ENCODE peak calls at places on chromosomes 4 and X, in ten cellular contexts. Y is fibroblast of pulmonary artery, A is Calu3, F is A549, C is lower lobe of right lung, E is foreskin fibroblast, K is HL-60, M is WERI-Rb-1, Q is dorsolateral prefrontal cortex, S is GM12865. L is an unnamed sample.

GRCh38 chr4:116899536-116899935 is 185.8 kb downstream of the TRAM1L1 start:
- DNase-seq in E (no peak), M (no peak), A (no peak), S (no peak), Q (no peak), K (no peak), C (no peak), Y (no peak), F (no peak), L (no peak)

GRCh38 chr4:184313710-184314659 is 96.3 kb upstream of the ENPP6 start:
- DNase-seq in Q (no peak), F (no peak), K (peak), S (peak), M (no peak), E (no peak), A (no peak), Y (no peak), C (peak), L (no peak)

GRCh38 chrX:77276742-77277141 is 170.4 kb upstream of the FGF16 start:
- DNase-seq in S (peak), Y (no peak), E (no peak), F (no peak), K (no peak), A (no peak), Q (no peak), C (no peak), M (no peak), L (no peak)

GRCh38 chrX:10549280-10549679 is 71.1 kb downstream of the MID1 start:
- DNase-seq in Y (no peak), M (no peak), A (no peak), K (no peak), F (no peak), C (no peak), Q (no peak), E (peak), S (no peak), L (no peak)

GRCh38 chr4:56909083-56909981 is 1.6 kb downstream of the REST start:
- DNase-seq in F (peak), S (peak), K (peak), M (peak), Y (peak), Q (peak), E (peak), A (peak), C (peak), L (no peak)

GRCh38 chr4:185464887-185465286 is 6.6 kb downstream of the CCDC110 start:
- DNase-seq in E (no peak), F (no peak), A (no peak), K (no peak), M (no peak), S (no peak), C (no peak), Q (no peak), Y (no peak), L (no peak)

GRCh38 chrX:120358687-120359086 is 3.2 kb upstream of the ATP1B4 start:
- DNase-seq in K (no peak), A (no peak), Q (no peak), E (peak), F (no peak), C (no peak), M (no peak), S (no peak), Y (no peak), L (no peak)

GRCh38 chrX:135981662-135982061 is 3.6 kb upstream of the SLC9A6 start:
- DNase-seq in C (no peak), F (no peak), A (no peak), Q (no peak), K (no peak), Y (peak), M (no peak), S (no peak), E (no peak), L (no peak)

GRCh38 chr4:51895816-51896408 is 53.0 kb downstream of the DCUN1D4 start:
- DNase-seq in C (no peak), S (peak), A (peak), Q (peak), M (peak), F (peak), E (peak), Y (peak), K (peak), L (peak)

GRCh38 chrX:40207626-40208025 is 109.9 kb upstream of the BCOR start:
- DNase-seq in Q (no peak), K (peak), E (peak), A (no peak), F (no peak), S (peak), C (no peak), M (no peak), Y (peak), L (no peak)

GRCh38 chr4:105895324-105895608 is at the start of gene NPNT:
- DNase-seq in F (no peak), M (no peak), A (peak), E (no peak), C (no peak), S (peak), Y (no peak), K (no peak), Q (no peak), L (peak)

GRCh38 chrX:17376381-17377046 is 1.5 kb downstream of the NHS start:
- DNase-seq in F (peak), S (no peak), A (peak), E (peak), Q (no peak), Y (no peak), K (no peak), M (no peak), C (no peak), L (no peak)

GRCh38 chr4:183821090-183821853 is 83.8 kb upstream of the STOX2 start:
- DNase-seq in F (no peak), K (no peak), Y (no peak), M (no peak), S (no peak), Q (no peak), E (no peak), C (no peak), A (no peak), L (no peak)

GRCh38 chrX:108399427-108400165 is 38.6 kb downstream of the COL4A6 start:
- DNase-seq in C (no peak), Q (no peak), Y (peak), K (no peak), A (no peak), M (no peak), E (peak), S (no peak), F (no peak), L (no peak)

GRCh38 chrX:727738-728621 is 97.4 kb downstream of the SHOX start:
- DNase-seq in S (no peak), E (no peak), C (no peak), Y (no peak), A (peak), F (peak), K (peak), M (no peak), Q (no peak), L (no peak)

GRCh38 chr4:140138428-140138827 is 15.6 kb downstream of the MAML3 start:
- DNase-seq in Q (no peak), C (no peak), F (no peak), S (no peak), Y (no peak), A (no peak), E (no peak), M (no peak), K (no peak), L (no peak)

GRCh38 chr4:133997440-133997839 is 204.1 kb downstream of the PABPC4L start:
- DNase-seq in S (no peak), F (no peak), M (no peak), C (no peak), Y (peak), Q (no peak), A (no peak), E (peak), K (no peak), L (no peak)

GRCh38 chr4:37490391-37491347 is 195.5 kb downstream of the RELL1 start:
- DNase-seq in M (no peak), K (no peak), E (no peak), C (no peak), A (peak), Q (no peak), F (no peak), S (no peak), Y (no peak), L (no peak)

GRCh38 chrX:56813318-56813837 is 84.3 kb downstream of the NBDY start:
- DNase-seq in E (peak), Y (peak), S (peak), K (peak), A (no peak), C (no peak), Q (no peak), F (no peak), M (no peak), L (no peak)

GRCh38 chrX:50081282-50081955 is 119.4 kb downstream of the AKAP4 start:
- DNase-seq in A (peak), Y (peak), F (no peak), M (peak), K (peak), C (peak), S (peak), E (peak), Q (peak), L (no peak)

GRCh38 chr4:1401409-1402020 is 4.7 kb downstream of the NKX1-1 start:
- DNase-seq in E (no peak), F (no peak), M (peak), A (no peak), K (no peak), S (no peak), C (peak), Q (no peak), Y (no peak), L (no peak)

GRCh38 chr4:4854649-4855292 is 4.7 kb upstream of the MSX1 start:
- DNase-seq in S (no peak), Q (no peak), F (no peak), M (no peak), E (no peak), Y (no peak), K (no peak), A (no peak), C (no peak), L (no peak)

GRCh38 chrX:8607326-8607725 is 124.6 kb downstream of the ANOS1 start:
- DNase-seq in Y (peak), K (no peak), A (no peak), E (peak), F (no peak), Q (no peak), C (no peak), S (no peak), M (no peak), L (no peak)

GRCh38 chr4:108651068-108651794 is 832 bp downstream of the OSTC start:
- DNase-seq in C (no peak), M (no peak), Y (peak), F (peak), A (no peak), K (peak), S (peak), Q (no peak), E (peak), L (no peak)

GRCh38 chr4:141046255-141046654 is 87.0 kb downstream of the RNF150 start:
- DNase-seq in F (no peak), M (no peak), Q (no peak), A (no peak), Y (peak), K (no peak), S (no peak), E (peak), C (no peak), L (no peak)

GRCh38 chr4:113483131-113483530 is 278.4 kb downstream of the CAMK2D start:
- DNase-seq in Q (no peak), K (no peak), M (no peak), E (no peak), C (no peak), Y (no peak), A (no peak), F (no peak), S (no peak), L (no peak)

GRCh38 chr4:176002007-176002623 is 63.5 kb upstream of the WDR17 start:
- DNase-seq in Q (peak), Y (peak), S (peak), A (peak), F (peak), K (peak), C (peak), E (peak), M (peak), L (peak)

GRCh38 chr4:92387459-92388069 is 83.8 kb downstream of the GRID2 start:
- DNase-seq in Q (no peak), Y (peak), F (peak), E (peak), K (peak), S (peak), A (peak), M (peak), C (no peak), L (no peak)

GRCh38 chr4:2458546-2459491 is 10.1 kb upstream of the RNF4 start:
- DNase-seq in Q (no peak), K (no peak), C (no peak), F (no peak), M (no peak), Y (no peak), S (no peak), E (no peak), A (no peak), L (no peak)

GRCh38 chr4:108367751-108368150 is 199.0 kb upstream of the LEF1 start:
- DNase-seq in M (no peak), E (no peak), C (no peak), Y (no peak), F (no peak), K (no peak), Q (no peak), A (no peak), S (no peak), L (no peak)

GRCh38 chrX:70134116-70134477 is 850 bp downstream of the IGBP1 start:
- DNase-seq in Q (no peak), S (no peak), C (no peak), F (no peak), K (no peak), A (no peak), Y (peak), M (no peak), E (peak), L (no peak)

GRCh38 chrX:47232803-47233332 is at the start of gene USP11:
- DNase-seq in F (peak), M (peak), A (peak), Q (peak), C (no peak), S (peak), K (peak), Y (peak), E (peak), L (peak)

GRCh38 chr4:129994715-129995114 is 898.8 kb downstream of the C4orf33 start:
- DNase-seq in S (no peak), M (no peak), C (no peak), E (no peak), Q (no peak), F (no peak), Y (no peak), K (no peak), A (no peak), L (no peak)

GRCh38 chrX:83658731-83659130 is 150.6 kb downstream of the POU3F4 start:
- DNase-seq in C (no peak), Q (no peak), M (no peak), S (no peak), A (no peak), K (peak), E (no peak), Y (no peak), F (peak), L (no peak)

GRCh38 chr4:155667538-155668511 is 1.2 kb downstream of the GUCY1A1 start:
- DNase-seq in E (peak), C (peak), K (no peak), M (peak), Q (no peak), F (no peak), A (peak), S (peak), Y (peak), L (peak)

GRCh38 chr4:104728380-104729122 is 233.9 kb upstream of the CXXC4 start:
- DNase-seq in Q (no peak), S (no peak), C (no peak), M (no peak), A (peak), F (peak), E (peak), Y (peak), K (no peak), L (no peak)

GRCh38 chr4:122783301-122784215 is 43.1 kb upstream of the FGF2 start:
- DNase-seq in S (no peak), C (peak), F (peak), A (peak), Y (peak), M (no peak), Q (no peak), E (peak), K (no peak), L (no peak)

GRCh38 chr4:115580901-115581300 is 467.5 kb upstream of the NDST4 start:
- DNase-seq in M (no peak), A (no peak), C (no peak), F (no peak), Q (no peak), Y (no peak), S (no peak), E (no peak), K (no peak), L (no peak)

GRCh38 chrX:38342853-38343778 is 9.3 kb upstream of the OTC start:
- DNase-seq in F (no peak), K (no peak), Y (no peak), M (no peak), E (no peak), S (no peak), C (no peak), A (no peak), Q (no peak), L (no peak)

GRCh38 chrX:101078716-101079115 is at the start of gene TMEM35A:
- DNase-seq in A (no peak), M (peak), Q (no peak), E (peak), C (no peak), F (no peak), K (no peak), S (no peak), Y (peak), L (no peak)

DNA sequence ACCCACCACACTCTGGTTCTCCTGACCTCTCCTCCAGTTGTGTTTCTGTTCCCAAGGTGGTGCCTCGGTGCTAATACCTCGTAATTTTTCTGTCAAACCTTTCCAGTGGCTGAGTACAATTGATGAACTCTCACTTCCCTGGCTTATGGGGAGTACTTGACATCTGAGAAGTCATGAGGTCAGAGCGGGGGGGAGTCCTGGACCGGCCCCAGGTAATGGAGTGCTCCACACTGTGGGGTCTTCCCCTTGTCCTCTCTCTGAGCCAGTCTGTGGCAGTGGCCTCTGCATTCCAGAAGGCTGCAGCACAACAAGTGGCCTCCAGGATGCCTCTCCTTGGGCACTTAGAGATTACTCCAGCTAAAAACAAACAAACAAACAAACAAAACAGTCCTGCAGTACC is 122.5 kb upstream of the TRIM2 start:
- DNase-seq in F (no peak), K (no peak), S (no peak), M (no peak), E (no peak), C (no peak), Q (no peak), A (no peak), Y (no peak), L (no peak)
- TF ChIP-seq CTCF in F (no peak), K (no peak), S (no peak), M (no peak), E (no peak), C (no peak), Q (no peak), A (no peak), Y (no peak), L (no peak)

GRCh38 chr4:99677161-99677560 is 19.5 kb upstream of the C4orf54 start:
- DNase-seq in M (no peak), Q (no peak), E (no peak), S (no peak), A (no peak), F (no peak), K (no peak), C (no peak), Y (no peak), L (no peak)

GRCh38 chr4:99683913-99684312 is 26.3 kb upstream of the C4orf54 start:
- DNase-seq in Y (no peak), F (no peak), S (no peak), M (no peak), C (no peak), Q (no peak), E (no peak), K (no peak), A (no peak), L (no peak)

GRCh38 chr4:99679976-99680375 is 22.3 kb upstream of the C4orf54 start:
- DNase-seq in F (no peak), C (no peak), E (no peak), M (no peak), S (no peak), K (no peak), Y (no peak), A (no peak), Q (no peak), L (no peak)

DNA sequence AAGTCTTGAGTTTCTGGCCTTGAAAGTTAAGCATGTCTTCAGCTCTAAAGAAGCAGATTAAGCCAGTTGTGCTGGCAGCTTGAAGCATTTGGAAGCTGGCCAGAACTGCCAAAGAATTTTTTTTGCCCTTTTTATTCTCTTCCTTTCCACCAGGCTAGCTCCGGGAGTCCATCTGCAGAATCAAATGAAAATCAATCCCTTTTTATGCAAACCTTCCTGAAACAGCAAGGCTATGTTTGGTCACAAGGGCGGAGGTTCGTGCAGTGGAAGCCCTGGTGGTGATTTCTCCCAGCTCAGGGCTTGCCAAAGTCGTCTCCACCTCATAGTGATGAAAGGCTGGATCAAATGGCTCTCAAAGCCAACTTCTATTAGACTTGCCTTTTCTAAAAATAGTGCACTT is 21.6 kb upstream of the C4orf54 start:
- DNase-seq in A (peak), Q (no peak), K (no peak), E (no peak), C (no peak), M (peak), S (no peak), F (no peak), Y (peak), L (no peak)
- TF ChIP-seq CTCF in A (no peak), Q (no peak), K (no peak), E (no peak), C (no peak), M (no peak), S (no peak), F (no peak), Y (no peak), L (no peak)

GRCh38 chr4:125316781-125317525 is 2.2 kb downstream of the FAT4 start:
- DNase-seq in Q (no peak), C (peak), A (peak), F (peak), K (no peak), E (peak), M (peak), S (no peak), Y (peak), L (peak)
- TF ChIP-seq CTCF in Q (peak), C (peak), A (no peak), F (peak), K (no peak), E (peak), M (peak), S (no peak), Y (peak), L (peak)

GRCh38 chrX:18390941-18391538 is 34.4 kb upstream of the CDKL5 start:
- DNase-seq in F (peak), S (peak), A (peak), C (peak), K (peak), M (peak), Q (peak), Y (peak), E (peak), L (peak)
- TF ChIP-seq CTCF in F (peak), S (peak), A (peak), C (peak), K (no peak), M (peak), Q (peak), Y (peak), E (peak), L (peak)

GRCh38 chr4:9384126-9384525 is 21.2 kb downstream of the USP17L30 start:
- DNase-seq in K (no peak), A (no peak), M (no peak), S (no peak), Q (no peak), F (no peak), C (no peak), E (no peak), Y (no peak), L (no peak)
- TF ChIP-seq CTCF in K (no peak), A (no peak), M (no peak), S (no peak), Q (no peak), F (no peak), C (no peak), E (no peak), Y (no peak), L (no peak)

DNA sequence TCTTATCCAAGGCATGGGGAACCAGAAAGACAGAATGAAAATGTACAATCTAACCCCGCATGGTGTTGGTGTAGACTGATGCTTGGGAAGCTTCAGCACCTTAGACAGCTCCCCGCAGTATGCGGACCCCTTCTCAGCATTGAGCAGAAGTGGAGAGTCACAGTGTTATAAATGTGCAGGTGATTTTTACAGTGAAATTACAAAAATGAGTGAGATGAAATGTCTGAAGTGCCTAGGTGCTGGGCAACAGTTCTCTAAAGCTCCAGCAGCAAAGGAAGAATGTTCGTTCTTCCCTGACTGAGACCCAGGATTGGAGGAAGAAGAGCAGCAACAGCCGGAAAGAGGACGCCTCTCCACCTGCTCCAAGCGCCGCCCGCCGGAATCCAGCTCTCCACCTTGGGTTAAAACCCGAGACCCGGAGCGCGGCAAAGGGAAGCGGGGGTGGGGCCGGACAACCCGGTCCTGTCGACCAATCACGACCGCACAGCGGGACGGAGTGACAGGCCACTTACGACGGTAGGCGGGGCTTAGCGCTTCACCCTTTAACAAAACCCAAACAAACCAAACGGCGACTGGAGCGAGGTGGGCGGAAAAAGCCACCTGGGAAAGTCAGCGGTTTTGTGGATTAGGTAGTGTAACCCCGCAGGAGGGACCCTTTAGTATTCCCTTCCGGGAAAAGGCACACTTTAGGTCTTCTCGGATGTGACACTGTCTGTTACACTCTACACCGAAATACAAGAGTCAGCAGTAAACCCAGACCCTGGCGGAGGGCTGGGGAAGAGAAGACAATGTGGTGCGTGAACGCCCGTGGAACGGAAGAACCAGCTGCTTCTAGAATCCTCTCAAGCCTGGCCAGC is at the start of gene GLRA3:
- DNase-seq in E (peak), K (no peak), S (peak), C (peak), Y (peak), Q (peak), A (peak), F (peak), M (peak), L (peak)
- TF ChIP-seq CTCF in E (no peak), K (no peak), S (no peak), C (no peak), Y (no peak), Q (no peak), A (no peak), F (no peak), M (no peak), L (peak)

L was measured in progenitor cell of endocrine pancreas.